ENCODE peak calls at places on chromosomes 3 and 15, in nine cellular contexts. W, Y, N, T, V, B, K, R and J are unnamed samples. For H3K4me1, the result is how much of the 10 kb centered on the place peaks cover.

GRCh38 chr3:55461896-55462295 is 25.2 kb downstream of the WNT5A start:
- DNase-seq in N (no peak), K (peak), W (peak), T (no peak), R (no peak), B (no peak), V (no peak), Y (no peak), J (no peak)

GRCh38 chr15:41969851-41970431 is 2.4 kb downstream of the EHD4 start:
- DNase-seq in V (peak), N (no peak), B (no peak), T (no peak), K (peak), Y (no peak), R (no peak), W (no peak), J (no peak)

GRCh38 chr15:93488157-93488803 is 399.3 kb upstream of the RGMA start:
- DNase-seq in W (no peak), V (no peak), K (no peak), R (peak), T (no peak), Y (no peak), B (no peak), N (no peak), J (no peak)

GRCh38 chr3:11570251-11570650 is 73.5 kb downstream of the VGLL4 start:
- DNase-seq in N (no peak), R (no peak), T (no peak), K (no peak), V (no peak), B (no peak), W (peak), Y (no peak), J (no peak)

GRCh38 chr3:197306374-197307086 is 8.1 kb upstream of the DLG1 start:
- DNase-seq in K (peak), B (no peak), V (no peak), Y (no peak), T (no peak), R (no peak), W (peak), N (no peak), J (peak)

GRCh38 chr3:44289882-44290462 is 48.3 kb downstream of the TOPAZ1 start:
- DNase-seq in Y (no peak), B (no peak), R (no peak), K (no peak), V (no peak), W (no peak), T (no peak), N (peak), J (peak)

GRCh38 chr3:46668116-46668515 is 25.4 kb downstream of the ALS2CL start:
- DNase-seq in K (no peak), R (peak), N (no peak), B (no peak), W (no peak), T (no peak), Y (no peak), V (no peak), J (no peak)

GRCh38 chr3:67468511-67468910 is 185.9 kb downstream of the SUCLG2 start:
- DNase-seq in T (no peak), V (no peak), Y (no peak), N (no peak), W (no peak), B (no peak), K (no peak), R (no peak), J (no peak)

GRCh38 chr3:141123677-141124410 is 72.7 kb downstream of the SPSB4 start:
- DNase-seq in V (no peak), W (no peak), N (no peak), B (no peak), Y (no peak), R (no peak), K (no peak), T (peak), J (no peak)

GRCh38 chr15:29040367-29040745 is 154.6 kb downstream of the APBA2 start:
- DNase-seq in K (no peak), N (no peak), T (peak), V (no peak), R (no peak), B (no peak), Y (peak), W (no peak), J (peak)

GRCh38 chr3:167929937-167930336 is 165.8 kb downstream of the GOLIM4 start:
- DNase-seq in R (no peak), B (no peak), V (no peak), Y (peak), K (no peak), T (no peak), W (no peak), N (no peak), J (no peak)

GRCh38 chr3:46854543-46854942 is 8.7 kb downstream of the MYL3 start:
- DNase-seq in Y (no peak), K (no peak), W (no peak), B (no peak), R (no peak), N (no peak), T (no peak), V (no peak), J (no peak)

GRCh38 chr15:93349146-93349545 is 260.1 kb upstream of the RGMA start:
- DNase-seq in W (no peak), B (no peak), N (no peak), R (no peak), Y (no peak), V (no peak), T (peak), K (no peak), J (no peak)

GRCh38 chr3:36932979-36933378 is 11.9 kb downstream of the TRANK1 start:
- DNase-seq in N (no peak), K (no peak), V (no peak), T (peak), Y (peak), W (no peak), B (no peak), R (no peak), J (no peak)

GRCh38 chr3:129690406-129690805 is 83.9 kb upstream of the PLXND1 start:
- DNase-seq in W (peak), V (peak), N (peak), T (peak), K (peak), Y (peak), R (peak), B (peak), J (peak)

GRCh38 chr3:26406636-26407035 is 215.9 kb upstream of the LRRC3B start:
- DNase-seq in Y (no peak), R (no peak), K (no peak), B (no peak), W (no peak), N (no peak), V (no peak), T (no peak), J (no peak)

GRCh38 chr15:80266113-80266512 is 14.1 kb upstream of the CTXND1 start:
- DNase-seq in T (no peak), B (no peak), R (no peak), W (no peak), V (no peak), Y (no peak), N (no peak), K (no peak), J (no peak)

GRCh38 chr3:169430687-169431404 is 232.7 kb downstream of the MECOM start:
- DNase-seq in Y (no peak), T (no peak), N (no peak), R (no peak), V (peak), K (peak), B (peak), W (no peak), J (peak)

GRCh38 chr15:29736745-29737023 is 85.6 kb downstream of the TJP1 start:
- DNase-seq in W (peak), Y (no peak), K (peak), R (no peak), T (no peak), B (no peak), N (peak), V (no peak), J (peak)

GRCh38 chr3:116314476-116314875 is 130.8 kb downstream of the LSAMP start:
- DNase-seq in W (no peak), K (no peak), B (no peak), N (no peak), T (no peak), V (no peak), R (peak), Y (no peak), J (peak)

GRCh38 chr3:147120029-147120428 is 286.3 kb downstream of the ZIC4 start:
- DNase-seq in N (no peak), W (peak), B (peak), Y (peak), T (no peak), K (peak), V (no peak), R (peak), J (peak)

GRCh38 chr3:195403841-195404408 is 38.9 kb downstream of the ACAP2 start:
- DNase-seq in R (no peak), N (no peak), K (no peak), V (no peak), B (no peak), Y (no peak), T (no peak), W (no peak), J (no peak)

GRCh38 chr3:156217674-156218352 is 97.4 kb downstream of the KCNAB1 start:
- DNase-seq in R (no peak), W (peak), K (peak), V (no peak), B (no peak), Y (no peak), T (peak), N (no peak), J (peak)

GRCh38 chr15:96350884-96351639 is 20.6 kb downstream of the NR2F2 start:
- DNase-seq in V (no peak), K (no peak), R (no peak), W (no peak), T (no peak), N (no peak), B (no peak), Y (no peak), J (no peak)
- H3K4me1 ChIP-seq in V (under half), K (under half), R (under half), W (under half), T (half or more), N (under half), B (under half), Y (half or more), J (under half)

GRCh38 chr3:133943639-133944131 is 48.0 kb upstream of the RAB6B start:
- DNase-seq in R (no peak), K (peak), N (peak), V (no peak), Y (no peak), B (no peak), W (peak), T (no peak), J (peak)
- TF ChIP-seq EZH2phosphoT487 in R (no peak), K (peak), N (no peak), V (no peak), Y (no peak), B (no peak), W (no peak), T (no peak), J (no peak)

DNA sequence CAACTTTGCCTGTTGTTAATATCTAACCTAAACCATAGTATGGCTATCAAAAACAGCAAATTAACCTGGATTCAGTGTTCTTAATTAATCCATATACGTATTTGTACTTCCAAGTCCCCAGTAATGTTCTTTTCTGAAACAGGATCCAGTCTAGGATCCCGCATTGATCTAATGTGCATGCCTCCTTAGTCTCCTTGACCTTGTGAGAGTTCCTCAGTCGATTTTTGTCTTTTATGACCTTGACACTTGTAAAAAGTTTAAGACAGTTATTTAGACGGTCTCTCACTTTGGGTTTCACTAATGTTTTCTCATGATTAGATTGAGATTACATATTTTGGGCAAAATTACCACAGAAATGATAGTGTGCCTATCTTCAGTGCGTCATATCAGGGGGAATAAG is 69.4 kb downstream of the TGFBR2 start:
- DNase-seq in R (no peak), V (no peak), W (no peak), Y (no peak), N (no peak), B (no peak), T (no peak), K (no peak), J (no peak)
- H3K4me1 ChIP-seq in R (under half), V (under half), W (under half), Y (under half), N (under half), B (under half), T (under half), K (under half), J (under half)

DNA sequence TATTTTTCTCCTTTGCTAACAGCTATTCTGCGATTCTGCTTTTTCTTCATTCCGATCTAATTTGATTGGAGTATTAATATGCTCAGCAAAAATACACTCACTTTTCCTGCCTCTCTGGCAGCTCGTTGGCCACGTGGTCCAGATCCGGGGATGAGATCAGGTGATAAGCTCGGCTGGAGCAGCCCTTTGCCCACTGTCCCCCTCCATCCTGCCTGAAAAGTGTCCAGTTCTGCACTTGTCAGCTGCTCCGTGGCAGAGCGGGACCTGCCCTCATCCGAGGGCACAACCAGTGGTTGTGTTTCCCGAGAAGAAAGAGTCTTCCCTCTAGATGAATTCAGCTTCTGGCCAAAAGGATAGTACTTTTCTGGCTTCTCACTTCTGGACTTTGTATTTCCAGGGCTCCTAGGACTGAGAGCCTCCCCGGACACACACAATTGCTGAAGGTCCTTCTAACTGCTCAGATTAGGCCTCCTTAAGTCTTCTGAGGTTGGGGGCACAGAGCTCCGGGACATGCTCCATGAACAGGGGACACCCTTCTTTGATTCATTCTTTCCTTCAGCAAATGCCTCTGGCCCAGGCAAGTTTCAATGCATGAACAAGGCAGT is 103.9 kb upstream of the ALDH1A3 start:
- DNase-seq in K (no peak), V (no peak), Y (no peak), N (no peak), T (no peak), B (no peak), W (no peak), R (peak), J (no peak)
- TF ChIP-seq EZH2phosphoT487 in K (no peak), V (no peak), Y (no peak), N (no peak), T (no peak), B (no peak), W (no peak), R (no peak), J (no peak)

GRCh38 chr3:31054032-31054431 is 159.6 kb upstream of the GADL1 start:
- DNase-seq in N (no peak), R (no peak), K (peak), V (no peak), W (peak), B (no peak), Y (peak), T (no peak), J (no peak)
- H3K4me1 ChIP-seq in N (under half), R (under half), K (under half), V (under half), W (under half), B (under half), Y (under half), T (under half), J (under half)

DNA sequence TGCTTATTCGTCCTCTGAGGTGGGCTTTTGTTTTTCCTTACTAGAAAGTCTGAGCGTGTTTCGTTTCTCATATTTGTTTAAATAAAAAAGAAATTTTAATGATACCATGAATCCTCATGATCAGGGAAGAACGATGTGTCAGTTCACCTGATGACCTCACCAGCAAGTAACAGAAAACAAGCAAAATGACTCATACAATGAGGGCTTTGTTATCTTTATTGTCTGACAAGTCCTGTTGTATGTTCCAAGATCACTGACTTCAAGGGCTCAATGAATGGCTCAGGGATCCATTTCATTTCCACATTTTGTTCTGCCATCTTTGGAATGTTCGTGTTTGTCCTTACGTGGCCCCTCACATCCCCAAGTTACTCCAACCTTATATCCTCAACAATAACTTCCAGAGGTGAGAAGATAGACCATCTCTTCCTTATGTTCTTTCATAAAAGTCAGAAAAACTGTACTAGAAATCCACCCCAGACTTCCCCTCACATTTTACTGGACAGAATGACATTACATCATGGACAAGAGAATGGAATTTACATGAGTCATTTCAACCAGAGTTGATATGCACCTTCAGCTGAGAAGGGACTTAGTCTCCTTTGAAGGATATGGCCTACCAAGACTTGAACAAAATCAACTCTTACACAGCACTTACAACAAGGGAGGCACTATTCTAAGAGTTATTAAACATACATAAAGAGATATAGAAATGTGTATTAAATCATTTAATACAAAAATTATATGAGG is 379.8 kb upstream of the DPH6 start:
- DNase-seq in W (peak), B (no peak), Y (no peak), V (no peak), R (no peak), N (peak), T (no peak), K (peak), J (peak)
- TF ChIP-seq EZH2phosphoT487 in W (no peak), B (no peak), Y (no peak), V (no peak), R (no peak), N (no peak), T (no peak), K (no peak), J (no peak)

DNA sequence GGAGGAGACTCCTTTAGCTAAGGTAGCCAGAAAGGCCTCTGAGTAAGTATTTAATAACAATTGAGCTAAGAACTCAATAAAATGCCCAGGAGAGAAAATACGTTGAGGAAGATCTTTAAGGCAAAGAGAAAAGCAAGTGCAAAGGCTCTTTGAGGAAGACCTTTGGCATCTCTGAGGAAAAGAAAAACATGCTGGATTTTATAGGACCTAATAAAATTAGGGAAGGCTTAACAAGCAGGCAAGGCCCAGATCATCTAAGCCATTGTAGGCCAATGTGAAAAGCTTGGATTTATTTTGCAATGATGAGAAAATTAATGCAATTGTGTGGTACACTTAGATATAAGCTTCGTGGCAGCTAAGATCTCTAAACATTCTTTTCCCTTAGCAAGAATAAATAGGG is 75.7 kb downstream of the P3H2 start:
- DNase-seq in N (no peak), T (no peak), K (no peak), W (no peak), V (no peak), R (no peak), B (no peak), Y (no peak), J (no peak)
- H3K4me1 ChIP-seq in N (under half), T (under half), K (under half), W (under half), V (under half), R (under half), B (under half), Y (half or more), J (under half)

GRCh38 chr3:181330257-181330656 is 340.7 kb upstream of the DNAJC19 start:
- DNase-seq in K (no peak), Y (no peak), R (no peak), V (no peak), W (no peak), T (no peak), N (no peak), B (no peak), J (no peak)

GRCh38 chr3:181330821-181331563 is 341.5 kb upstream of the DNAJC19 start:
- DNase-seq in Y (no peak), T (no peak), K (no peak), R (no peak), V (no peak), B (no peak), W (no peak), N (no peak), J (no peak)

GRCh38 chr3:181329024-181329423 is 339.5 kb upstream of the DNAJC19 start:
- DNase-seq in B (no peak), T (no peak), W (no peak), V (no peak), K (peak), R (no peak), Y (no peak), N (no peak), J (no peak)

GRCh38 chr3:181326637-181327223 is 337.2 kb upstream of the DNAJC19 start:
- DNase-seq in K (peak), R (no peak), V (peak), N (peak), W (peak), T (peak), B (peak), Y (peak), J (peak)

GRCh38 chr3:181327349-181327748 is 337.8 kb upstream of the DNAJC19 start:
- DNase-seq in Y (peak), V (no peak), T (peak), B (no peak), K (no peak), N (no peak), W (no peak), R (no peak), J (no peak)
- TF ChIP-seq EZH2phosphoT487 in Y (no peak), V (no peak), T (no peak), B (no peak), K (no peak), N (no peak), W (no peak), R (no peak), J (no peak)

GRCh38 chr3:166697495-166697894 is 682.6 kb downstream of the ZBBX start:
- DNase-seq in N (no peak), R (no peak), T (no peak), K (no peak), Y (no peak), B (no peak), W (no peak), V (no peak), J (no peak)
- H3K4me1 ChIP-seq in N (under half), R (under half), T (under half), K (under half), Y (under half), B (under half), W (under half), V (under half), J (under half)

GRCh38 chr3:12991861-12992281 is 81.4 kb downstream of the IQSEC1 start:
- DNase-seq in T (no peak), N (no peak), V (no peak), Y (no peak), B (no peak), R (no peak), W (no peak), K (no peak), J (peak)
- TF ChIP-seq EZH2phosphoT487 in T (no peak), N (no peak), V (no peak), Y (no peak), B (no peak), R (no peak), W (no peak), K (no peak), J (no peak)